ENCODE peak calls at places on chromosomes 2 and 18, in ten cellular contexts. One of them, this sample, is unnamed.

GRCh38 chr2:174545240-174545639 is 52.4 kb downstream of the WIPF1 start:
- DNase-seq in activated naive CD4-positive, alpha-beta T cell: no peak
- DNase-seq in cardiac fibroblast: no peak
- DNase-seq in AG20443: no peak
- DNase-seq in Calu3: no peak
- DNase-seq in GM23248: no peak
- DNase-seq in endodermal cell: no peak
- DNase-seq in central memory CD4-positive, alpha-beta T cell: no peak
- DNase-seq in G401: no peak
- DNase-seq in CD8-positive, alpha-beta memory T cell: no peak
- DNase-seq in this sample: no peak

GRCh38 chr18:21741511-21742322 is 1.1 kb downstream of the MIB1 start:
- DNase-seq in activated naive CD4-positive, alpha-beta T cell: peak
- DNase-seq in cardiac fibroblast: peak
- DNase-seq in AG20443: peak
- DNase-seq in Calu3: peak
- DNase-seq in GM23248: peak
- DNase-seq in endodermal cell: peak
- DNase-seq in central memory CD4-positive, alpha-beta T cell: peak
- DNase-seq in G401: peak
- DNase-seq in CD8-positive, alpha-beta memory T cell: no peak
- DNase-seq in this sample: no peak

GRCh38 chr2:86747708-86748627 is 27.9 kb downstream of the RMND5A start:
- DNase-seq in activated naive CD4-positive, alpha-beta T cell: no peak
- DNase-seq in cardiac fibroblast: peak
- DNase-seq in AG20443: peak
- DNase-seq in Calu3: peak
- DNase-seq in GM23248: peak
- DNase-seq in endodermal cell: no peak
- DNase-seq in central memory CD4-positive, alpha-beta T cell: no peak
- DNase-seq in G401: peak
- DNase-seq in CD8-positive, alpha-beta memory T cell: no peak
- DNase-seq in this sample: peak

GRCh38 chr2:189265696-189266320 is 86.2 kb upstream of the COL5A2 start:
- DNase-seq in activated naive CD4-positive, alpha-beta T cell: no peak
- DNase-seq in cardiac fibroblast: peak
- DNase-seq in AG20443: no peak
- DNase-seq in Calu3: no peak
- DNase-seq in GM23248: peak
- DNase-seq in endodermal cell: no peak
- DNase-seq in central memory CD4-positive, alpha-beta T cell: no peak
- DNase-seq in G401: no peak
- DNase-seq in CD8-positive, alpha-beta memory T cell: no peak
- DNase-seq in this sample: no peak

GRCh38 chr18:22346342-22346967 is 71.3 kb downstream of the CTAGE1 start:
- DNase-seq in activated naive CD4-positive, alpha-beta T cell: no peak
- DNase-seq in cardiac fibroblast: peak
- DNase-seq in AG20443: peak
- DNase-seq in Calu3: peak
- DNase-seq in GM23248: peak
- DNase-seq in endodermal cell: no peak
- DNase-seq in central memory CD4-positive, alpha-beta T cell: peak
- DNase-seq in G401: no peak
- DNase-seq in CD8-positive, alpha-beta memory T cell: peak
- DNase-seq in this sample: peak

GRCh38 chr18:32893915-32894314 is 121.1 kb upstream of the KLHL14 start:
- DNase-seq in activated naive CD4-positive, alpha-beta T cell: no peak
- DNase-seq in cardiac fibroblast: peak
- DNase-seq in AG20443: no peak
- DNase-seq in Calu3: no peak
- DNase-seq in GM23248: peak
- DNase-seq in endodermal cell: no peak
- DNase-seq in central memory CD4-positive, alpha-beta T cell: no peak
- DNase-seq in G401: no peak
- DNase-seq in CD8-positive, alpha-beta memory T cell: no peak
- DNase-seq in this sample: no peak

GRCh38 chr2:104975371-104975770 is 62.5 kb upstream of the MRPS9 start:
- DNase-seq in activated naive CD4-positive, alpha-beta T cell: no peak
- DNase-seq in cardiac fibroblast: no peak
- DNase-seq in AG20443: no peak
- DNase-seq in Calu3: no peak
- DNase-seq in GM23248: no peak
- DNase-seq in endodermal cell: no peak
- DNase-seq in central memory CD4-positive, alpha-beta T cell: no peak
- DNase-seq in G401: no peak
- DNase-seq in CD8-positive, alpha-beta memory T cell: no peak
- DNase-seq in this sample: no peak

GRCh38 chr2:241882090-241882625 is 12.6 kb downstream of the RTP5 start:
- DNase-seq in activated naive CD4-positive, alpha-beta T cell: no peak
- DNase-seq in cardiac fibroblast: no peak
- DNase-seq in AG20443: peak
- DNase-seq in Calu3: peak
- DNase-seq in GM23248: peak
- DNase-seq in endodermal cell: peak
- DNase-seq in central memory CD4-positive, alpha-beta T cell: peak
- DNase-seq in G401: peak
- DNase-seq in CD8-positive, alpha-beta memory T cell: no peak
- DNase-seq in this sample: no peak

GRCh38 chr2:55885129-55885943 is 38.2 kb downstream of the EFEMP1 start:
- DNase-seq in activated naive CD4-positive, alpha-beta T cell: no peak
- DNase-seq in cardiac fibroblast: peak
- DNase-seq in AG20443: peak
- DNase-seq in Calu3: peak
- DNase-seq in GM23248: peak
- DNase-seq in endodermal cell: no peak
- DNase-seq in central memory CD4-positive, alpha-beta T cell: no peak
- DNase-seq in G401: no peak
- DNase-seq in CD8-positive, alpha-beta memory T cell: no peak
- DNase-seq in this sample: peak

GRCh38 chr2:228048838-228049490 is 132.5 kb downstream of the SPHKAP start:
- DNase-seq in activated naive CD4-positive, alpha-beta T cell: no peak
- DNase-seq in cardiac fibroblast: peak
- DNase-seq in AG20443: peak
- DNase-seq in Calu3: peak
- DNase-seq in GM23248: peak
- DNase-seq in endodermal cell: peak
- DNase-seq in central memory CD4-positive, alpha-beta T cell: no peak
- DNase-seq in G401: peak
- DNase-seq in CD8-positive, alpha-beta memory T cell: no peak
- DNase-seq in this sample: peak

GRCh38 chr2:105912081-105912480 is 167.4 kb downstream of the NCK2 start:
- DNase-seq in activated naive CD4-positive, alpha-beta T cell: no peak
- DNase-seq in cardiac fibroblast: peak
- DNase-seq in AG20443: no peak
- DNase-seq in Calu3: no peak
- DNase-seq in GM23248: no peak
- DNase-seq in endodermal cell: no peak
- DNase-seq in central memory CD4-positive, alpha-beta T cell: no peak
- DNase-seq in G401: no peak
- DNase-seq in CD8-positive, alpha-beta memory T cell: no peak
- DNase-seq in this sample: no peak

GRCh38 chr18:22226801-22227200 is 57.4 kb downstream of the GATA6 start:
- DNase-seq in activated naive CD4-positive, alpha-beta T cell: no peak
- DNase-seq in cardiac fibroblast: no peak
- DNase-seq in AG20443: no peak
- DNase-seq in Calu3: no peak
- DNase-seq in GM23248: no peak
- DNase-seq in endodermal cell: no peak
- DNase-seq in central memory CD4-positive, alpha-beta T cell: no peak
- DNase-seq in G401: no peak
- DNase-seq in CD8-positive, alpha-beta memory T cell: no peak
- DNase-seq in this sample: no peak

GRCh38 chr2:173574713-173575112 is 220.0 kb downstream of the CDCA7 start:
- DNase-seq in activated naive CD4-positive, alpha-beta T cell: no peak
- DNase-seq in cardiac fibroblast: peak
- DNase-seq in AG20443: peak
- DNase-seq in Calu3: no peak
- DNase-seq in GM23248: peak
- DNase-seq in endodermal cell: no peak
- DNase-seq in central memory CD4-positive, alpha-beta T cell: no peak
- DNase-seq in G401: no peak
- DNase-seq in CD8-positive, alpha-beta memory T cell: no peak
- DNase-seq in this sample: peak

GRCh38 chr18:8332286-8332685 is 277.0 kb upstream of the RAB12 start:
- DNase-seq in activated naive CD4-positive, alpha-beta T cell: no peak
- DNase-seq in cardiac fibroblast: no peak
- DNase-seq in AG20443: no peak
- DNase-seq in Calu3: no peak
- DNase-seq in GM23248: no peak
- DNase-seq in endodermal cell: no peak
- DNase-seq in central memory CD4-positive, alpha-beta T cell: no peak
- DNase-seq in G401: no peak
- DNase-seq in CD8-positive, alpha-beta memory T cell: no peak
- DNase-seq in this sample: no peak

GRCh38 chr2:42964444-42965081 is 172.2 kb upstream of the HAAO start:
- DNase-seq in activated naive CD4-positive, alpha-beta T cell: no peak
- DNase-seq in cardiac fibroblast: peak
- DNase-seq in AG20443: peak
- DNase-seq in Calu3: peak
- DNase-seq in GM23248: peak
- DNase-seq in endodermal cell: peak
- DNase-seq in central memory CD4-positive, alpha-beta T cell: no peak
- DNase-seq in G401: no peak
- DNase-seq in CD8-positive, alpha-beta memory T cell: no peak
- DNase-seq in this sample: peak

GRCh38 chr18:31101148-31102019 is 837 bp downstream of the DSC2 start:
- DNase-seq in activated naive CD4-positive, alpha-beta T cell: no peak
- DNase-seq in cardiac fibroblast: no peak
- DNase-seq in AG20443: peak
- DNase-seq in Calu3: peak
- DNase-seq in GM23248: no peak
- DNase-seq in endodermal cell: peak
- DNase-seq in central memory CD4-positive, alpha-beta T cell: no peak
- DNase-seq in G401: no peak
- DNase-seq in CD8-positive, alpha-beta memory T cell: no peak
- DNase-seq in this sample: peak

GRCh38 chr2:86239326-86239725 is 40.1 kb downstream of the MRPL35 start:
- DNase-seq in activated naive CD4-positive, alpha-beta T cell: no peak
- DNase-seq in cardiac fibroblast: no peak
- DNase-seq in AG20443: no peak
- DNase-seq in Calu3: no peak
- DNase-seq in GM23248: no peak
- DNase-seq in endodermal cell: no peak
- DNase-seq in central memory CD4-positive, alpha-beta T cell: no peak
- DNase-seq in G401: no peak
- DNase-seq in CD8-positive, alpha-beta memory T cell: no peak
- DNase-seq in this sample: no peak